ENCODE peak calls at places on chromosomes 2 and 18, in four cellular contexts. X is SK-N-SH, S is transverse colon, R is K562. O is an unnamed sample.

GRCh38 chr2:215619022-215619958 is 183.4 kb upstream of the FN1 start:
- DNase-seq in X (peak; percentile 57), S (no peak), R (peak; percentile 73), O (no peak)

GRCh38 chr2:134461511-134461910 is 207.6 kb downstream of the MGAT5 start:
- DNase-seq in R (no peak), X (no peak), S (no peak), O (no peak)

GRCh38 chr2:23602113-23602512 is 217.1 kb downstream of the KLHL29 start:
- DNase-seq in R (no peak), S (peak; percentile 55), X (no peak), O (no peak)

GRCh38 chr18:26091047-26091630 is 726 bp upstream of the SS18 start:
- DNase-seq in R (no peak), X (no peak), S (no peak), O (no peak)

GRCh38 chr2:114066186-114066747 is 176.4 kb downstream of the ACTR3 start:
- DNase-seq in R (no peak), X (no peak), S (no peak), O (no peak)

GRCh38 chr2:225739328-225739727 is 339.8 kb downstream of the NYAP2 start:
- DNase-seq in S (no peak), R (no peak), X (no peak), O (no peak)

GRCh38 chr2:43057026-43057741 is 169.2 kb downstream of the ZFP36L2 start:
- DNase-seq in X (peak; percentile 97), R (no peak), S (no peak), O (peak; percentile 54)

GRCh38 chr2:237525559-237526157 is 38.6 kb downstream of the MLPH start:
- DNase-seq in X (peak; percentile 15), S (no peak), R (no peak), O (no peak)

GRCh38 chr18:13179566-13180113 is 38.9 kb upstream of the LDLRAD4 start:
- DNase-seq in R (no peak), S (peak; percentile 74), X (no peak), O (no peak)

GRCh38 chr2:17759805-17760204 is 5.9 kb downstream of the GEN1 start:
- DNase-seq in R (no peak), X (no peak), S (no peak), O (no peak)

GRCh38 chr2:119264781-119265692 is 41.4 kb downstream of the STEAP3 start:
- DNase-seq in X (peak; percentile 75), R (peak; percentile 73), S (peak; percentile 50), O (peak; percentile 50)

GRCh38 chr2:234444888-234445287 is 52.0 kb downstream of the ARL4C start:
- DNase-seq in S (peak; percentile 45), R (no peak), X (no peak), O (no peak)

GRCh38 chr2:168962636-168963035 is 61.5 kb downstream of the G6PC2 start:
- DNase-seq in R (no peak), X (no peak), S (no peak), O (no peak)

GRCh38 chr2:11446733-11447248 is 19.2 kb downstream of the E2F6 start:
- DNase-seq in X (peak; percentile 72), S (peak; percentile 48), R (peak; percentile 58), O (peak; percentile 53)

GRCh38 chr2:71618327-71619113 is 165.2 kb downstream of the DYSF start:
- DNase-seq in S (no peak), X (peak; percentile 53), R (no peak), O (peak; percentile 3)

GRCh38 chr2:233424028-233424951 is 70.0 kb downstream of the DGKD start:
- DNase-seq in R (no peak), S (peak; percentile 74), X (no peak), O (no peak)

GRCh38 chr2:53787255-53787910 is 539 bp downstream of the ERLEC1 start:
- DNase-seq in X (peak; percentile 16), R (no peak), S (no peak), O (no peak)

GRCh38 chr2:84493494-84493893 is 22.8 kb upstream of the DNAH6 start:
- DNase-seq in R (no peak), S (no peak), X (no peak), O (no peak)

GRCh38 chr18:59141294-59142068 is 1.8 kb downstream of the SEC11C start:
- DNase-seq in S (no peak), R (no peak), X (no peak), O (peak; percentile 17)

GRCh38 chr2:35871672-35872071 is 483.9 kb upstream of the CRIM1 start:
- DNase-seq in X (peak; percentile 19), S (no peak), R (no peak), O (no peak)

GRCh38 chr2:108619916-108620620 is 85.8 kb downstream of the LIMS1 start:
- DNase-seq in R (no peak), S (no peak), X (no peak), O (no peak)

GRCh38 chr2:108623616-108624015 is 89.3 kb downstream of the LIMS1 start:
- DNase-seq in S (no peak), X (no peak), R (no peak), O (no peak)

GRCh38 chr2:108621087-108621559 is 86.9 kb downstream of the LIMS1 start:
- DNase-seq in R (peak; percentile 52), S (peak; percentile 58), X (no peak), O (peak; percentile 56)

GRCh38 chr2:108621689-108622681 is 87.7 kb downstream of the LIMS1 start:
- DNase-seq in X (no peak), R (no peak), S (no peak), O (no peak)

GRCh38 chr2:108620656-108621055 is 86.4 kb downstream of the LIMS1 start:
- DNase-seq in X (no peak), S (no peak), R (no peak), O (no peak)
- H3K27ac ChIP-seq in X (no peak overlapping the region), S (peak overlapping the region; percentile 43), R (peak overlapping the region; percentile 83), O (peak overlapping the region; percentile 13)

GRCh38 chr2:78407960-78408794 is 617.3 kb upstream of the REG3G start:
- DNase-seq in X (no peak), R (no peak), S (no peak), O (no peak)
- TF ChIP-seq POLR2AphosphoS5 in X (no peak), R (no peak), S (no peak), O (no peak)

GRCh38 chr2:176151199-176152099 is at the start of gene HOXD4:
- DNase-seq in S (no peak), X (no peak), R (peak; percentile 35), O (no peak)
- H3K4me3 ChIP-seq in S (no peak within 1 kb of the TSS), X (no peak within 1 kb of the TSS), R (no peak within 1 kb of the TSS), O (no peak within 1 kb of the TSS)

GRCh38 chr18:32351014-32351413 is 119.7 kb downstream of the GAREM1 start:
- DNase-seq in R (no peak), X (no peak), S (no peak), O (no peak)
- H3K27ac ChIP-seq in R (no peak overlapping the region), X (peak overlapping the region; percentile 96), S (peak overlapping the region; percentile 48), O (no peak overlapping the region)

GRCh38 chr18:32868424-32868823 is 95.6 kb upstream of the KLHL14 start:
- DNase-seq in S (no peak), R (no peak), X (no peak), O (no peak)
- TF ChIP-seq POLR2AphosphoS5 in S (no peak), R (no peak), X (no peak), O (no peak)